ENCODE peak calls at places on chromosomes 12 and 14, in ten cellular contexts. V is GM23338; F is CD8-positive, alpha-beta T cell; P is fibroblast of gingiva; O is astrocyte of the spinal cord; H is GM23248; G is HEK293T; J is Caki2; Q is amygdala; K is esophagus muscularis mucosa. T is an unnamed sample.

GRCh38 chr12:51415931-51416330 is 8.7 kb upstream of the SLC4A8 start:
- DNase-seq in K (no peak), V (no peak), J (no peak), H (peak), Q (no peak), G (no peak), F (no peak), O (no peak), P (no peak), T (no peak)

GRCh38 chr12:82728710-82729109 is 42.0 kb downstream of the TMTC2 start:
- DNase-seq in O (no peak), P (no peak), V (no peak), Q (no peak), G (no peak), K (no peak), F (no peak), H (no peak), J (no peak), T (no peak)

GRCh38 chr14:94560291-94560665 is 964 bp upstream of the SERPINA4 start:
- DNase-seq in G (no peak), Q (no peak), H (no peak), F (no peak), P (no peak), J (no peak), O (no peak), V (no peak), K (no peak), T (no peak)

GRCh38 chr14:35879654-35880249 is 53.6 kb downstream of the BRMS1L start:
- DNase-seq in V (peak), K (no peak), Q (no peak), F (no peak), O (peak), J (no peak), P (no peak), H (peak), G (no peak), T (peak)

GRCh38 chr12:37546206-37546605 is 770.4 kb upstream of the ALG10B start:
- DNase-seq in K (no peak), F (no peak), V (no peak), J (no peak), P (no peak), Q (no peak), H (no peak), G (no peak), O (no peak), T (no peak)

GRCh38 chr12:53974084-53975018 is at the start of gene HOTAIR:
- DNase-seq in K (no peak), F (no peak), O (no peak), Q (no peak), J (no peak), P (no peak), V (peak), G (no peak), H (peak), T (peak)

GRCh38 chr12:95445884-95446482 is 28.0 kb upstream of the METAP2 start:
- DNase-seq in H (no peak), O (no peak), G (no peak), J (no peak), K (no peak), F (no peak), Q (no peak), V (no peak), P (no peak), T (no peak)

GRCh38 chr14:54929556-54929955 is 26.9 kb upstream of the GCH1 start:
- DNase-seq in F (no peak), K (no peak), P (no peak), G (no peak), J (no peak), O (no peak), Q (no peak), H (no peak), V (no peak), T (no peak)

GRCh38 chr12:14950982-14951746 is 10.2 kb downstream of the ARHGDIB start:
- DNase-seq in K (no peak), V (peak), P (no peak), H (no peak), F (peak), G (no peak), Q (no peak), J (peak), O (no peak), T (peak)

GRCh38 chr12:29288031-29288430 is 92.9 kb downstream of the ERGIC2 start:
- DNase-seq in K (no peak), V (no peak), G (no peak), F (no peak), P (no peak), H (no peak), O (peak), J (no peak), Q (no peak), T (no peak)

GRCh38 chr14:80681651-80682050 is 259.9 kb downstream of the CEP128 start:
- DNase-seq in Q (no peak), P (no peak), H (no peak), V (no peak), O (no peak), K (no peak), J (no peak), G (no peak), F (no peak), T (no peak)

GRCh38 chr12:39124768-39125167 is 219.4 kb upstream of the CPNE8 start:
- DNase-seq in G (no peak), J (no peak), P (no peak), H (no peak), F (no peak), Q (no peak), V (peak), O (no peak), K (no peak), T (no peak)

GRCh38 chr12:27244680-27245005 is 557 bp downstream of the STK38L start:
- DNase-seq in F (no peak), G (no peak), J (no peak), H (peak), K (no peak), V (no peak), O (peak), P (peak), Q (no peak), T (peak)

GRCh38 chr12:90712671-90713070 is 242.3 kb downstream of the CCER1 start:
- DNase-seq in K (no peak), J (no peak), V (peak), G (no peak), Q (no peak), O (peak), F (no peak), P (peak), H (no peak), T (no peak)

GRCh38 chr12:63915105-63915830 is 70.8 kb downstream of the SRGAP1 start:
- DNase-seq in H (peak), K (no peak), J (peak), O (peak), F (no peak), V (no peak), G (peak), Q (no peak), P (peak), T (peak)

T was measured in kidney glomerular epithelial cell.